ENCODE peak calls at places on chromosomes 2 and 18, in eight cellular contexts. Y is CD8-positive, alpha-beta memory T cell; M is activated T-helper 1 cell treated with anti-CD3 and anti-CD28 coated beads, Interleukin-12 subunit alpha, Interleukin-12 subunit beta, Interleukin-2, Interleukin-4 antibody, amounts not matched to agents 30 ng/mL and 10 ng/mL and 1 ng/mL, durations not matched to agents 14 hours and 24 hours and 36 hours; A is OCI-M1; Z is neural progenitor cell; O is T-cell; Q is EL; B is AG08396. U is an unnamed sample.

GRCh38 chr2:137367361-137367760 is 596.9 kb upstream of the HNMT start:
- DNase-seq in Z (no peak), O (no peak), A (no peak), Q (peak), M (no peak), B (no peak), Y (no peak), U (peak)

GRCh38 chr2:53848062-53848461 is 11.7 kb downstream of the GPR75 start:
- DNase-seq in A (no peak), B (no peak), Q (no peak), Z (no peak), Y (no peak), M (no peak), O (no peak), U (no peak)

GRCh38 chr2:215619022-215619958 is 183.4 kb upstream of the FN1 start:
- DNase-seq in Z (peak), A (peak), Y (no peak), M (no peak), B (no peak), O (no peak), Q (peak), U (peak)

GRCh38 chr2:204024503-204024902 is 87.9 kb downstream of the ICOS start:
- DNase-seq in M (no peak), O (no peak), Y (no peak), Q (peak), B (peak), A (peak), Z (peak), U (peak)

GRCh38 chr2:16613475-16613874 is 52.2 kb downstream of the CYRIA start:
- DNase-seq in Q (no peak), A (peak), B (no peak), Y (no peak), O (no peak), Z (peak), M (no peak), U (peak)

GRCh38 chr2:26173596-26174482 is 951 bp downstream of the GAREM2 start:
- DNase-seq in Z (peak), B (no peak), O (no peak), Y (no peak), M (no peak), Q (no peak), A (no peak), U (no peak)

GRCh38 chr2:3354986-3355385 is 22.6 kb downstream of the EIPR1 start:
- DNase-seq in Y (no peak), M (no peak), Q (no peak), B (no peak), Z (no peak), A (no peak), O (no peak), U (no peak)

GRCh38 chr2:237696471-237696870 is 69.1 kb downstream of the LRRFIP1 start:
- DNase-seq in Q (no peak), Z (no peak), B (no peak), O (no peak), Y (no peak), A (no peak), M (peak), U (no peak)

GRCh38 chr2:191892391-191892790 is 45.5 kb upstream of the CAVIN2 start:
- DNase-seq in O (no peak), M (no peak), Z (no peak), A (peak), B (no peak), Y (no peak), Q (peak), U (no peak)

GRCh38 chr2:109129356-109129920 is 433 bp downstream of the SH3RF3 start:
- DNase-seq in A (no peak), Q (peak), Z (peak), O (peak), M (no peak), Y (peak), B (peak), U (no peak)

GRCh38 chr2:217650716-217651360 is 352.0 kb downstream of the TNS1 start:
- DNase-seq in A (peak), B (peak), Y (peak), O (no peak), Z (peak), Q (peak), M (peak), U (peak)

GRCh38 chr18:69985239-69985638 is 37.6 kb upstream of the CD226 start:
- DNase-seq in B (no peak), M (no peak), Z (no peak), Y (no peak), O (no peak), A (no peak), Q (no peak), U (no peak)